ENCODE peak calls at places on chromosome 18, in seven cellular contexts. One of them, this sample, is unnamed. For H3K4me1, the result is how much of the 10 kb centered on the place peaks cover.

GRCh38 chr18:23226386-23226785 is 91.1 kb downstream of the CABLES1 start:
- DNase-seq in H9: no peak
- DNase-seq in mesenchymal stem cell: peak
- DNase-seq in neuronal stem cell: no peak
- DNase-seq in H1: no peak
- DNase-seq in IMR-90: peak
- DNase-seq in trophoblast cell: no peak
- DNase-seq in this sample: no peak

GRCh38 chr18:32324173-32324572 is 134.3 kb downstream of the MEP1B start:
- DNase-seq in IMR-90: peak
- DNase-seq in H1: no peak
- DNase-seq in mesenchymal stem cell: no peak
- DNase-seq in trophoblast cell: no peak
- DNase-seq in H9: no peak
- DNase-seq in neuronal stem cell: no peak
- DNase-seq in this sample: no peak

GRCh38 chr18:33757037-33757436 is 179.0 kb downstream of the ASXL3 start:
- DNase-seq in H1: no peak
- DNase-seq in mesenchymal stem cell: peak
- DNase-seq in H9: no peak
- DNase-seq in neuronal stem cell: no peak
- DNase-seq in trophoblast cell: no peak
- DNase-seq in IMR-90: peak
- DNase-seq in this sample: no peak

GRCh38 chr18:55856191-55856590 is 268.2 kb upstream of the TCF4 start:
- DNase-seq in mesenchymal stem cell: peak
- DNase-seq in trophoblast cell: peak
- DNase-seq in IMR-90: peak
- DNase-seq in neuronal stem cell: no peak
- DNase-seq in H9: peak
- DNase-seq in H1: peak
- DNase-seq in this sample: peak

GRCh38 chr18:6004683-6005082 is 109.4 kb upstream of the TMEM200C start:
- DNase-seq in H9: no peak
- DNase-seq in trophoblast cell: no peak
- DNase-seq in IMR-90: no peak
- DNase-seq in neuronal stem cell: no peak
- DNase-seq in mesenchymal stem cell: no peak
- DNase-seq in H1: no peak
- DNase-seq in this sample: no peak

GRCh38 chr18:55275042-55275897 is 312.7 kb downstream of the TCF4 start:
- DNase-seq in H1: no peak
- DNase-seq in mesenchymal stem cell: peak
- DNase-seq in H9: no peak
- DNase-seq in IMR-90: peak
- DNase-seq in trophoblast cell: peak
- DNase-seq in neuronal stem cell: no peak
- DNase-seq in this sample: peak

GRCh38 chr18:56560992-56561391 is 77.4 kb downstream of the TXNL1 start:
- DNase-seq in trophoblast cell: no peak
- DNase-seq in H9: no peak
- DNase-seq in H1: no peak
- DNase-seq in IMR-90: no peak
- DNase-seq in neuronal stem cell: no peak
- DNase-seq in mesenchymal stem cell: no peak
- DNase-seq in this sample: no peak

GRCh38 chr18:71212222-71212621 is 923.4 kb downstream of the SOCS6 start:
- DNase-seq in mesenchymal stem cell: no peak
- DNase-seq in H9: peak
- DNase-seq in IMR-90: no peak
- DNase-seq in trophoblast cell: no peak
- DNase-seq in neuronal stem cell: no peak
- DNase-seq in H1: no peak
- DNase-seq in this sample: no peak

GRCh38 chr18:79533146-79533545 is 137.4 kb downstream of the NFATC1 start:
- DNase-seq in H1: no peak
- DNase-seq in mesenchymal stem cell: no peak
- DNase-seq in IMR-90: no peak
- DNase-seq in H9: no peak
- DNase-seq in trophoblast cell: no peak
- DNase-seq in neuronal stem cell: no peak
- DNase-seq in this sample: no peak

GRCh38 chr18:78901923-78902794 is 77.5 kb upstream of the SALL3 start:
- DNase-seq in IMR-90: no peak
- DNase-seq in H1: no peak
- DNase-seq in H9: no peak
- DNase-seq in neuronal stem cell: no peak
- DNase-seq in trophoblast cell: no peak
- DNase-seq in mesenchymal stem cell: no peak
- DNase-seq in this sample: no peak

GRCh38 chr18:39788395-39788794 is 2166.6 kb upstream of the PIK3C3 start:
- DNase-seq in trophoblast cell: no peak
- DNase-seq in H1: no peak
- DNase-seq in IMR-90: peak
- DNase-seq in neuronal stem cell: no peak
- DNase-seq in H9: no peak
- DNase-seq in mesenchymal stem cell: no peak
- DNase-seq in this sample: no peak

GRCh38 chr18:79538635-79539034 is 141.0 kb upstream of the CTDP1 start:
- DNase-seq in IMR-90: no peak
- DNase-seq in neuronal stem cell: no peak
- DNase-seq in trophoblast cell: no peak
- DNase-seq in H1: no peak
- DNase-seq in H9: no peak
- DNase-seq in mesenchymal stem cell: no peak
- DNase-seq in this sample: no peak

GRCh38 chr18:21740474-21740723 is 193 bp upstream of the MIB1 start:
- DNase-seq in neuronal stem cell: no peak
- DNase-seq in H9: peak
- DNase-seq in H1: peak
- DNase-seq in trophoblast cell: no peak
- DNase-seq in IMR-90: peak
- DNase-seq in mesenchymal stem cell: no peak
- DNase-seq in this sample: no peak

GRCh38 chr18:48887905-48888531 is 62.7 kb downstream of the SMAD7 start:
- DNase-seq in neuronal stem cell: no peak
- DNase-seq in H1: no peak
- DNase-seq in mesenchymal stem cell: no peak
- DNase-seq in H9: peak
- DNase-seq in IMR-90: no peak
- DNase-seq in trophoblast cell: no peak
- DNase-seq in this sample: no peak

GRCh38 chr18:22711381-22711717 is 221.8 kb upstream of the RBBP8 start:
- DNase-seq in IMR-90: no peak
- DNase-seq in mesenchymal stem cell: no peak
- DNase-seq in neuronal stem cell: no peak
- DNase-seq in H1: no peak
- DNase-seq in trophoblast cell: no peak
- DNase-seq in H9: no peak
- DNase-seq in this sample: no peak

GRCh38 chr18:45565280-45565970 is 49.9 kb upstream of the SLC14A2 start:
- DNase-seq in neuronal stem cell: no peak
- DNase-seq in H9: no peak
- DNase-seq in H1: no peak
- DNase-seq in IMR-90: no peak
- DNase-seq in mesenchymal stem cell: peak
- DNase-seq in trophoblast cell: no peak
- DNase-seq in this sample: no peak

GRCh38 chr18:74775239-74775638 is 177.6 kb downstream of the ZNF407 start:
- DNase-seq in neuronal stem cell: no peak
- DNase-seq in trophoblast cell: no peak
- DNase-seq in mesenchymal stem cell: peak
- DNase-seq in IMR-90: peak
- DNase-seq in H9: no peak
- DNase-seq in H1: no peak
- DNase-seq in this sample: no peak

GRCh38 chr18:8455661-8456614 is 153.3 kb upstream of the RAB12 start:
- DNase-seq in trophoblast cell: no peak
- DNase-seq in H1: no peak
- DNase-seq in H9: no peak
- DNase-seq in neuronal stem cell: no peak
- DNase-seq in mesenchymal stem cell: no peak
- DNase-seq in IMR-90: no peak
- DNase-seq in this sample: no peak

GRCh38 chr18:392926-393325 is 107.6 kb downstream of the COLEC12 start:
- DNase-seq in mesenchymal stem cell: no peak
- DNase-seq in IMR-90: no peak
- DNase-seq in H1: no peak
- DNase-seq in trophoblast cell: no peak
- DNase-seq in neuronal stem cell: no peak
- DNase-seq in H9: no peak
- DNase-seq in this sample: no peak

GRCh38 chr18:73218293-73218692 is 350.5 kb upstream of the NETO1 start:
- DNase-seq in trophoblast cell: no peak
- DNase-seq in H1: no peak
- DNase-seq in neuronal stem cell: no peak
- DNase-seq in mesenchymal stem cell: no peak
- DNase-seq in H9: no peak
- DNase-seq in IMR-90: no peak
- DNase-seq in this sample: no peak

GRCh38 chr18:55988537-55988936 is 400.5 kb upstream of the TCF4 start:
- DNase-seq in mesenchymal stem cell: peak
- DNase-seq in neuronal stem cell: no peak
- DNase-seq in H1: no peak
- DNase-seq in IMR-90: peak
- DNase-seq in H9: no peak
- DNase-seq in trophoblast cell: peak
- DNase-seq in this sample: no peak

GRCh38 chr18:22391571-22392359 is 25.9 kb downstream of the CTAGE1 start:
- DNase-seq in H9: no peak
- DNase-seq in neuronal stem cell: no peak
- DNase-seq in trophoblast cell: peak
- DNase-seq in mesenchymal stem cell: peak
- DNase-seq in H1: no peak
- DNase-seq in IMR-90: peak
- DNase-seq in this sample: no peak

GRCh38 chr18:75500510-75500909 is 73.0 kb upstream of the SMIM21 start:
- DNase-seq in trophoblast cell: no peak
- DNase-seq in mesenchymal stem cell: peak
- DNase-seq in neuronal stem cell: no peak
- DNase-seq in H9: no peak
- DNase-seq in IMR-90: peak
- DNase-seq in H1: no peak
- DNase-seq in this sample: no peak

GRCh38 chr18:10012526-10012925 is 98.7 kb downstream of the VAPA start:
- DNase-seq in neuronal stem cell: no peak
- DNase-seq in IMR-90: no peak
- DNase-seq in trophoblast cell: no peak
- DNase-seq in H9: no peak
- DNase-seq in mesenchymal stem cell: no peak
- DNase-seq in H1: no peak
- DNase-seq in this sample: no peak

GRCh38 chr18:13545514-13545913 is 180.8 kb downstream of the FAM210A start:
- DNase-seq in H1: no peak
- DNase-seq in mesenchymal stem cell: no peak
- DNase-seq in IMR-90: no peak
- DNase-seq in H9: no peak
- DNase-seq in trophoblast cell: no peak
- DNase-seq in neuronal stem cell: no peak
- DNase-seq in this sample: no peak

GRCh38 chr18:13542520-13542847 is 183.9 kb downstream of the FAM210A start:
- DNase-seq in mesenchymal stem cell: no peak
- DNase-seq in trophoblast cell: no peak
- DNase-seq in neuronal stem cell: no peak
- DNase-seq in IMR-90: no peak
- DNase-seq in H9: no peak
- DNase-seq in H1: no peak
- DNase-seq in this sample: no peak

GRCh38 chr18:13543144-13543543 is 183.2 kb downstream of the FAM210A start:
- DNase-seq in H9: no peak
- DNase-seq in mesenchymal stem cell: no peak
- DNase-seq in neuronal stem cell: no peak
- DNase-seq in trophoblast cell: no peak
- DNase-seq in IMR-90: no peak
- DNase-seq in H1: no peak
- DNase-seq in this sample: no peak

GRCh38 chr18:13544953-13545352 is 181.4 kb downstream of the FAM210A start:
- DNase-seq in trophoblast cell: no peak
- DNase-seq in mesenchymal stem cell: no peak
- DNase-seq in H9: no peak
- DNase-seq in H1: no peak
- DNase-seq in neuronal stem cell: no peak
- DNase-seq in IMR-90: no peak
- DNase-seq in this sample: no peak

GRCh38 chr18:13543811-13544732 is 182.3 kb downstream of the FAM210A start:
- DNase-seq in H1: no peak
- DNase-seq in H9: no peak
- DNase-seq in mesenchymal stem cell: no peak
- DNase-seq in IMR-90: no peak
- DNase-seq in neuronal stem cell: no peak
- DNase-seq in trophoblast cell: peak
- DNase-seq in this sample: peak
- H3K4me1 ChIP-seq in H1: under half
- H3K4me1 ChIP-seq in H9: under half
- H3K4me1 ChIP-seq in mesenchymal stem cell: under half
- H3K4me1 ChIP-seq in IMR-90: under half
- H3K4me1 ChIP-seq in neuronal stem cell: under half
- H3K4me1 ChIP-seq in trophoblast cell: under half
- H3K4me1 ChIP-seq in this sample: under half

DNA sequence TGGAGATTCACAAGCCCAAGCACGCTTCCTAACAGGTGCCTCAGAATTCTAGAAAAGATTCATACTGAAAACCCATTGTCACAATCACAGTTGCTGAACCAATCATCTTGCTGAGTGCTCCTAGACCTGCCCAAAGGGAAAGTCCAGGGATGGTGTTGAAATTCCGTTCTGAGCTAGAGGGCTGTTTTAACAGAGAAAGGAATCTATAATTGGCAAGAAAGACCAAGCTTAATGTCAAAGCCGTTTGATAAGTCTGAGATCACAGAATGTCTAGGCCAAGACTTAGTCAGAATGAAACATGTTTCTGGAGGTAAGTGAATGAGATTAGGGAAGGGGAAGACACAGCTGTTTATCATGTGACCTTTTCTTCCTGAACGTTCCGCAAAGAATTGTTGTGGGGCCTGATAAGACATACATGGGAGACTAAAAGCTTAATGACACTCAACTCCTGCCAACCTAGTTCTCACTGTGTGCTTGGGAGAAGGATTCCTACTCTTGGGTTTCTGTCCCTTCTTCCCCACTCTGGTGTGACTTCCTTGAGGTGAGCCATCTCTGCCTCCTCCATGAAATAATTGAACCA is 27.5 kb downstream of the PMAIP1 start:
- DNase-seq in neuronal stem cell: no peak
- DNase-seq in trophoblast cell: no peak
- DNase-seq in mesenchymal stem cell: no peak
- DNase-seq in H1: no peak
- DNase-seq in H9: no peak
- DNase-seq in IMR-90: peak
- DNase-seq in this sample: no peak
- H2BK120ac ChIP-seq in neuronal stem cell: no peak
- H2BK120ac ChIP-seq in trophoblast cell: no peak
- H2BK120ac ChIP-seq in mesenchymal stem cell: no peak
- H2BK120ac ChIP-seq in H1: no peak
- H2BK120ac ChIP-seq in H9: no peak
- H2BK120ac ChIP-seq in IMR-90: no peak
- H2BK120ac ChIP-seq in this sample: no peak

GRCh38 chr18:59697236-59697932 is at the start of gene CCBE1:
- DNase-seq in trophoblast cell: peak
- DNase-seq in neuronal stem cell: peak
- DNase-seq in mesenchymal stem cell: peak
- DNase-seq in H1: peak
- DNase-seq in H9: peak
- DNase-seq in IMR-90: peak
- DNase-seq in this sample: peak
- H3K4me1 ChIP-seq in trophoblast cell: under half
- H3K4me1 ChIP-seq in neuronal stem cell: under half
- H3K4me1 ChIP-seq in mesenchymal stem cell: under half
- H3K4me1 ChIP-seq in H1: under half
- H3K4me1 ChIP-seq in H9: under half
- H3K4me1 ChIP-seq in IMR-90: under half
- H3K4me1 ChIP-seq in this sample: under half

GRCh38 chr18:63144748-63145147 is 174.8 kb downstream of the BCL2 start:
- DNase-seq in mesenchymal stem cell: no peak
- DNase-seq in H1: no peak
- DNase-seq in neuronal stem cell: no peak
- DNase-seq in H9: no peak
- DNase-seq in trophoblast cell: no peak
- DNase-seq in IMR-90: no peak
- DNase-seq in this sample: no peak
- H2BK120ac ChIP-seq in mesenchymal stem cell: no peak
- H2BK120ac ChIP-seq in H1: no peak
- H2BK120ac ChIP-seq in neuronal stem cell: no peak
- H2BK120ac ChIP-seq in H9: no peak
- H2BK120ac ChIP-seq in trophoblast cell: no peak
- H2BK120ac ChIP-seq in IMR-90: no peak
- H2BK120ac ChIP-seq in this sample: no peak

This sample was measured in mesendoderm.